ENCODE peak calls at places on chromosomes 13 and 19, in five cellular contexts. H is right lobe of liver, R is A673, B is SJSA1, M is aorta. C is an unnamed sample.

GRCh38 chr13:112784811-112785418 is 95.1 kb downstream of the ATP11A start:
- DNase-seq in H (no peak), R (no peak), B (no peak), M (no peak), C (no peak)

GRCh38 chr19:2235396-2236284 is 489 bp downstream of the PLEKHJ1 start:
- DNase-seq in H (no peak), R (no peak), B (peak; percentile 48), M (no peak), C (peak; percentile 28)

GRCh38 chr13:102580552-102581169 is 16.1 kb upstream of the TPP2 start:
- DNase-seq in H (no peak), R (peak; percentile 69), B (no peak), M (no peak), C (peak; percentile 79)

GRCh38 chr19:18156841-18157464 is 4.0 kb downstream of the PIK3R2 start:
- DNase-seq in H (peak; percentile 88), R (peak; percentile 30), B (no peak), M (peak; percentile 93), C (no peak)

GRCh38 chr13:105338044-105338443 is 1197.4 kb downstream of the EFNB2 start:
- DNase-seq in H (no peak), R (no peak), B (no peak), M (no peak), C (no peak)

GRCh38 chr19:36916991-36917390 is 859 bp downstream of the ZNF568 start:
- DNase-seq in H (no peak), R (peak; percentile 9), B (no peak), M (no peak), C (peak; percentile 3)

GRCh38 chr13:35512271-35512920 is 35.9 kb upstream of the MAB21L1 start:
- DNase-seq in H (no peak), R (no peak), B (no peak), M (no peak), C (peak; percentile 67)

GRCh38 chr13:73544175-73544574 is 485.4 kb downstream of the KLF5 start:
- DNase-seq in H (no peak), R (no peak), B (no peak), M (no peak), C (no peak)

GRCh38 chr13:87754097-87754496 is 82.9 kb downstream of the SLITRK5 start:
- DNase-seq in H (no peak), R (no peak), B (no peak), M (no peak), C (no peak)

GRCh38 chr13:42486711-42487198 is 87.2 kb upstream of the TNFSF11 start:
- DNase-seq in H (no peak), R (no peak), B (peak; percentile 74), M (no peak), C (peak; percentile 55)

GRCh38 chr19:29952646-29953045 is 10.6 kb downstream of the URI1 start:
- DNase-seq in H (no peak), R (no peak), B (no peak), M (no peak), C (peak; percentile 42)

GRCh38 chr13:41610426-41610825 is 153.1 kb downstream of the RGCC start:
- DNase-seq in H (no peak), R (no peak), B (peak; percentile 67), M (no peak), C (no peak)

DNA sequence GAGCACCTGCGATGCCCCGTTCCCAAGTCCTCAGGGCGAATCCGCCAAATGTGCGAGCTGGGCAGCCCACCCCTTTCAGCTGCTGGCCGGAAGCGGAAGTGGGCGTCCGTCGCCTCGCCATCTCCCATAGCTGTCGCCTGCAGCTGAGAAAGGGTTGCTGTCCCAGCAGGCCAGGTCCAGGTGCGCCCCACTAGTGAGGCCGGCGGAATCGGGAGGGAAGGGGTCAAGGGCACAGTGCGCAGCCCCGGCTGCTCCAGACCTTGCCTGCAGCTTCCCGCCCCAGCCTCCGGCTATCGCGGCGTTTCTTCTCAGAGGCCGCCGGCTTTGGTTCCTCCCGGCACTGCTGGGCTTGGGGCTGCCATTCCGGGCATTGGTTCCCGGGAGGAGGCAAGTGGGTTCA is at the start of gene ZNF177:
- DNase-seq in H (no peak), R (peak; percentile 41), B (no peak), M (no peak), C (peak; percentile 75)
- H3K4me3 ChIP-seq in H (no peak within 1 kb of the TSS), R (peak within 1 kb of the TSS; percentile 42), B (peak within 1 kb of the TSS; percentile 30), M (no peak within 1 kb of the TSS), C (peak within 1 kb of the TSS; percentile 64)

DNA sequence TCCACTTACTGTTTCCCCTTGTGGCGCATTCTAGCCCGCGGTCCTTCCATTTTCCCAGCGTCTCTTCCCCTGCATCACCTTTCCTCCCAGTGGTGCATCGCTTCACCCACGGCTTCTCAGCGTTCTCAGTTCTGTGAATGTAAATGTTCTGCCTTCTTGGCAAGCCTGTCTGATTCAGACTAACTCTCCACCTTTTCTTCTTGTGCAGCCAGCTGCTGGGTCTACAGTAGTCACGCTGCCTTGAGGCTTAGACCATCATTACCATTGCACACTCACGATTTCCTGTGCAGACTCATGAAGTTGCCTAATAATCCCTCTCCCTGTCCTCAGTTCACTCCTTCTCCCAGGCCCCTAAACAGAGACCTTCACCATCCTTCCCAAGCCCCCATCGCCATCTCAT is 75.0 kb downstream of the DHRS12 start:
- DNase-seq in H (no peak), R (peak; percentile 80), B (no peak), M (no peak), C (peak; percentile 95)
- H3K4me3 ChIP-seq in H (no peak overlapping the region), R (no peak overlapping the region), B (no peak overlapping the region), M (no peak overlapping the region), C (peak overlapping the region; percentile 67)

GRCh38 chr13:106998664-106999063 is 430.7 kb upstream of the ARGLU1 start:
- DNase-seq in H (no peak), R (no peak), B (no peak), M (no peak), C (no peak)
- H3K4me3 ChIP-seq in H (no peak overlapping the region), R (no peak overlapping the region), B (no peak overlapping the region), M (no peak overlapping the region), C (no peak overlapping the region)

DNA sequence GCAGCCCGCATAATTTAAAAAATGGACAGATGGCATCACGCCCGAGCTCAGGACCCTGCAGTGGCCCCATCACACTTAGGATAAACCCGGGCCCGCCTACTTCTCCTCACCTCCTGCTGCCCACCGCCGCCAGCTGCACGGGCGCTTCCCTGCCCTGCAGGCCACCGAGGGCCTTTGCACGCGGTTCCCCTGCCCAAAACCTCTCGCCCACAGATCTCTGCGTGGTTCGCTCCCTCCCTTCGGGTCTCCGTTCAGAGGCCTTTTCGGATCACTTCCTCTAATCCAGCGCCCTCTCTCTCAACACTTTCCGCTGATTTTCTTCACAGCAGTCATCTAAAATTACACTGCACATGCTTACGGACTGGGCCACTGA is 1.8 kb downstream of the SHISA7 start:
- DNase-seq in H (no peak), R (no peak), B (no peak), M (no peak), C (peak; percentile 38)
- H3K4me3 ChIP-seq in H (no peak overlapping the region), R (no peak overlapping the region), B (no peak overlapping the region), M (no peak overlapping the region), C (no peak overlapping the region)

GRCh38 chr19:49016067-49016839 is 638 bp downstream of the LHB start:
- DNase-seq in H (no peak), R (no peak), B (no peak), M (no peak), C (no peak)
- H3K4me3 ChIP-seq in H (no peak overlapping the region), R (no peak overlapping the region), B (no peak overlapping the region), M (no peak overlapping the region), C (no peak overlapping the region)

DNA sequence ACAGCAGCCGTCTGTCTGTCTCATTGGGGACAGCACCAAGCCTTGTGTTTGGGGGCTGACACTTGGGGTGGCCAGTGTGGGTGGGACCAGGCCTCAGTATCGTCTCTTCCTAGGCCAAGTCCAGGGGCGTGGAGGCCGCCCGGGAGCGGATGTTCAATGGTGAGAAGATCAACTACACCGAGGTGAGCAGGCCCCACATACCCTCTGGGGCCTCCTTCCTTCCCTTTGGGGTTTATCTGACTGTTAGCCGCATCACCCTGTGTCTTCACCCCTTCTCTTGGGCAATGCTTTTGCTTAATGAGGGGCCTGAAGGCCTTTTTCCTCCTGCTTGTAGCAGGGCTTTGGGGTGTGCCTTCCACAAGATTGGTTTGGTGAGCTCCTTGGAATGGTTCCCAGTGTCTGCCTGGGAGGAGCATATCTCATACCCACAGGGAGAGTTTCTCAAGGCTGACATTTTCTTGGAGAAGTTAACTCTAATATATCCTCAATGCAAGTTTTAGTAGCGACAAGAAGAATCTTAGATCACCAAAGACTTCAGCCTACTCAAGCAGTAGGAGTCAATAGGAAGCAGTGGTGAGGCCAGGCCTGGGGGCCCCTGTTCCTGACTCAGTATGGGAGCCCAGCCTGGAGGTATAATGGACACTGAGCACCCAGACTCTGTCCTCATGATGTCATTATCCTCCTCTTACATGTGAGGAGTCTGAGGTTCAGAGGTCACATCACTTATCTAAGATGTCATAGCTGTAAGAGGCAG is 1.9 kb downstream of the GPI start:
- DNase-seq in H (no peak), R (no peak), B (no peak), M (no peak), C (peak; percentile 49)
- H3K4me3 ChIP-seq in H (no peak overlapping the region), R (peak overlapping the region; percentile 100), B (no peak overlapping the region), M (no peak overlapping the region), C (peak overlapping the region; percentile 78)

GRCh38 chr13:33531484-33531883 is 245.9 kb upstream of the STARD13 start:
- DNase-seq in H (no peak), R (no peak), B (no peak), M (no peak), C (no peak)

GRCh38 chr13:33542309-33543088 is 256.9 kb upstream of the STARD13 start:
- DNase-seq in H (peak; percentile 99), R (peak; percentile 99), B (peak; percentile 99), M (peak; percentile 99), C (peak; percentile 98)

GRCh38 chr13:33541962-33542308 is 256.4 kb upstream of the STARD13 start:
- DNase-seq in H (no peak), R (no peak), B (no peak), M (no peak), C (no peak)

GRCh38 chr13:33537691-33538090 is 252.1 kb upstream of the STARD13 start:
- DNase-seq in H (no peak), R (peak; percentile 35), B (peak; percentile 2), M (no peak), C (no peak)

GRCh38 chr13:33536639-33537425 is 251.3 kb upstream of the STARD13 start:
- DNase-seq in H (no peak), R (no peak), B (peak; percentile 79), M (no peak), C (no peak)
- H3K4me3 ChIP-seq in H (no peak overlapping the region), R (no peak overlapping the region), B (no peak overlapping the region), M (no peak overlapping the region), C (no peak overlapping the region)

GRCh38 chr19:42441047-42441440 is 1.7 kb downstream of the CXCL17 start:
- DNase-seq in H (no peak), R (no peak), B (no peak), M (no peak), C (peak; percentile 4)
- H3K4me3 ChIP-seq in H (no peak overlapping the region), R (no peak overlapping the region), B (no peak overlapping the region), M (no peak overlapping the region), C (no peak overlapping the region)

DNA sequence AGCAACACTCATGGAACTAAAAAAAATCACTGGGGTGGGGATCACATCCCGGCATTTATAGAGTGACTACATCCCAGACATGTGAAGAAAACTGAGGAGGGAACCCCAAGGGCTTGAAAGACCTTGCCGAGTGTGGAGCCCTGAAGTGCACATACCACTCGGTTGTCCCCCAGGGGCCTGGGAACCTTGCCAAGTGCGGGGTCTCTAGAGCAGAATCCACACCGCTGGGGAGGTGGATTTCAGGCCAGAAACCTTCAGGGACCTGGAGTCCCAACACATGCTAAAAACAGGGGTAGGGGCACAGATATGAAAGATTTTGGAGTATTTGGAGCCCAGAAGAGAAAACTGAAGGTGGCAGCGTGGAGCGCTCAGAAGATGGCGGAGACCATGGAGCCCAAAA is 35.2 kb downstream of the ERICH4 start:
- DNase-seq in H (no peak), R (no peak), B (no peak), M (peak; percentile 53), C (no peak)
- H3K4me3 ChIP-seq in H (no peak overlapping the region), R (no peak overlapping the region), B (no peak overlapping the region), M (no peak overlapping the region), C (no peak overlapping the region)

C was measured in NB4.